ENCODE peak calls at places on chromosomes 3 and 15, in seven cellular contexts. H is pancreas, Y is body of pancreas, Z is neural progenitor cell, X is tibial artery, R is fibroblast of lung, L is A549. Q is an unnamed sample. For H3K4me1, the result is how much of the 10 kb centered on the place peaks cover.

GRCh38 chr3:6781103-6781502 is 79.8 kb upstream of the GRM7 start:
- DNase-seq in H (no peak), Y (no peak), Z (no peak), X (no peak), R (peak), L (no peak), Q (no peak)

GRCh38 chr15:46502668-46503067 is 867.8 kb downstream of the SQOR start:
- DNase-seq in H (no peak), Y (no peak), Z (peak), X (no peak), R (no peak), L (no peak), Q (no peak)

GRCh38 chr3:142987080-142987700 is 14.2 kb upstream of the U2SURP start:
- DNase-seq in H (no peak), Y (no peak), Z (peak), X (no peak), R (peak), L (peak), Q (peak)

GRCh38 chr15:49308686-49309085 is 114.4 kb upstream of the FGF7 start:
- DNase-seq in H (no peak), Y (no peak), Z (no peak), X (no peak), R (no peak), L (no peak), Q (no peak)

GRCh38 chr15:58498821-58499580 is 67.2 kb downstream of the LIPC start:
- DNase-seq in H (no peak), Y (no peak), Z (peak), X (no peak), R (peak), L (peak), Q (no peak)

GRCh38 chr3:31503456-31503855 is 29.3 kb upstream of the STT3B start:
- DNase-seq in H (no peak), Y (no peak), Z (no peak), X (no peak), R (no peak), L (no peak), Q (no peak)

GRCh38 chr3:186281172-186281571 is 80.9 kb downstream of the DGKG start:
- DNase-seq in H (no peak), Y (no peak), Z (no peak), X (no peak), R (peak), L (peak), Q (no peak)

GRCh38 chr3:43155016-43155415 is 49.1 kb upstream of the POMGNT2 start:
- DNase-seq in H (no peak), Y (no peak), Z (no peak), X (no peak), R (no peak), L (no peak), Q (no peak)

GRCh38 chr15:47411733-47412530 is 305.4 kb upstream of the SEMA6D start:
- DNase-seq in H (no peak), Y (no peak), Z (no peak), X (no peak), R (peak), L (no peak), Q (no peak)

GRCh38 chr15:90362936-90363212 is 10.8 kb downstream of the ZNF774 start:
- DNase-seq in H (no peak), Y (no peak), Z (no peak), X (no peak), R (peak), L (no peak), Q (no peak)

GRCh38 chr3:89264037-89264560 is 156.7 kb downstream of the EPHA3 start:
- DNase-seq in H (no peak), Y (no peak), Z (peak), X (no peak), R (no peak), L (no peak), Q (no peak)

GRCh38 chr3:70393881-70394612 is 81.6 kb upstream of the MDFIC2 start:
- DNase-seq in H (peak), Y (peak), Z (no peak), X (no peak), R (no peak), L (no peak), Q (no peak)

GRCh38 chr3:159795776-159796175 is 192.9 kb upstream of the IL12A start:
- DNase-seq in H (no peak), Y (no peak), Z (no peak), X (no peak), R (peak), L (no peak), Q (no peak)

GRCh38 chr3:30401971-30402370 is 204.4 kb upstream of the TGFBR2 start:
- DNase-seq in H (no peak), Y (no peak), Z (no peak), X (no peak), R (peak), L (no peak), Q (no peak)

GRCh38 chr3:30162579-30162978 is 443.8 kb upstream of the TGFBR2 start:
- DNase-seq in H (no peak), Y (no peak), Z (no peak), X (no peak), R (peak), L (no peak), Q (no peak)

GRCh38 chr3:192899540-192899982 is 18.1 kb downstream of the MB21D2 start:
- DNase-seq in H (no peak), Y (no peak), Z (no peak), X (no peak), R (peak), L (peak), Q (no peak)

GRCh38 chr3:58491506-58492384 is at the start of gene KCTD6:
- DNase-seq in H (peak), Y (peak), Z (peak), X (peak), R (peak), L (peak), Q (peak)

GRCh38 chr15:98071786-98072185 is 111.3 kb downstream of the ARRDC4 start:
- DNase-seq in H (no peak), Y (no peak), Z (no peak), X (no peak), R (no peak), L (no peak), Q (no peak)

GRCh38 chr15:34794590-34795206 is 651 bp downstream of the ACTC1 start:
- DNase-seq in H (no peak), Y (no peak), Z (no peak), X (no peak), R (no peak), L (no peak), Q (no peak)

GRCh38 chr3:32176989-32177701 is 61.3 kb upstream of the CMTM8 start:
- DNase-seq in H (peak), Y (peak), Z (peak), X (no peak), R (peak), L (peak), Q (peak)

GRCh38 chr3:69822501-69822900 is 83.2 kb downstream of the MITF start:
- DNase-seq in H (no peak), Y (no peak), Z (no peak), X (no peak), R (peak), L (no peak), Q (no peak)

DNA sequence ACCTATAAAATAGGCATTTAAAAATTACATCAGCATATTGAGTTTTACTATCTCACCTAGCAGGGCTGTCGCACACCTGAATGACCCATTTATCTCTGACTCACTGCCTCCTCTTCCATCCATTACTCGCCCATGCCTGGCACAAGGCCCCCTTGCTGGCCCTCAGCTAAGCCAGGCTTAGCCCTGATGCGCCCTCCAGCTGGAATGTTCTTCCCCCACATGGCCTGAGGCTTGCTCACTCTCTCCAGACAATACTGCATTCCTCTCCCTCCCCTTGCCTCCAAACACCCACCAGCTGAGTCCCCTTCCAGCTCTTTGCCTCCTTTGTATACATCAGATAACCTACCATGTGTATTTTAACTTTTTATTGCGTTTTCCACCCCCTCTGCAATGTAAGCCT is 7.2 kb downstream of the SH3BP5 start:
- DNase-seq in H (no peak), Y (no peak), Z (peak), X (no peak), R (peak), L (no peak), Q (no peak)
- H3K4me1 ChIP-seq in H (under half), Y (under half), Z (under half), X (under half), R (under half), L (under half), Q (under half)

GRCh38 chr15:39789736-39790135 is 7.1 kb upstream of the FSIP1 start:
- DNase-seq in H (no peak), Y (no peak), Z (no peak), X (no peak), R (no peak), L (no peak), Q (no peak)
- H3K4me1 ChIP-seq in H (under half), Y (under half), Z (under half), X (under half), R (under half), L (under half), Q (under half)

GRCh38 chr3:52532517-52532837 is 1.2 kb downstream of the NT5DC2 start:
- DNase-seq in H (peak), Y (no peak), Z (peak), X (peak), R (peak), L (no peak), Q (no peak)
- H3K4me1 ChIP-seq in H (under half), Y (under half), Z (under half), X (under half), R (under half), L (under half), Q (under half)

DNA sequence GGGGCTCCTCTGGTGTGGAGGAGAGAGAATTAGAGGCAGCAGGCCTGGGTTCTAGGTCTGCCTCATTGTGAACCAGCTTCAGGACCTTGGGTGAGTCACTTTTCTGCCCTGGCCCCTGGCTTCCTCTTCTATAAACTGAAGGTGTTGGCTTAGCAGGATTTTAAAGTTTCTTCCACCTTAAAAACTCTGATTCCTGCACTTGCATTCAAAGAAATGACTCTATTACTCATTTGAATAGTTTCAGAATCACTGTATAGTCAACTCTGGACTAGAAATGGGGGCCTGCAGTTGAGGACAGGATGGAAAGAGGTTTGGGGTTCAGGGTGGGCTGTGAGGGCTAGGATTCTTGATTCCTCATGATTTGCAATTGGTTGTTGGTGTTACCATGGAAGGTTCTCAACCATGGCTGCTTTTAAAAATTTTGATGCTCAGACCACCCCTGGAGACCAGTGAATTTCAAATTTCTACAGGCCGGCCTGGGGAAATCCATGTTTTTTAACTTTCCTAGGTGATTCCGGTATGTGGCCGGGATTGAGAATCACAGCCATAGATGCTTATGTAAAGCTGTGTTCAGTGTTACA is 19.9 kb downstream of the SMAD3 start:
- DNase-seq in H (no peak), Y (no peak), Z (no peak), X (no peak), R (no peak), L (no peak), Q (no peak)
- H3K4me1 ChIP-seq in H (half or more), Y (half or more), Z (half or more), X (under half), R (half or more), L (half or more), Q (under half)

GRCh38 chr15:94237903-94238302 is 6.5 kb downstream of the MCTP2 start:
- DNase-seq in H (no peak), Y (no peak), Z (no peak), X (no peak), R (no peak), L (no peak), Q (no peak)
- H3K4me1 ChIP-seq in H (under half), Y (under half), Z (under half), X (under half), R (under half), L (under half), Q (under half)

GRCh38 chr15:74545061-74545460 is 4.0 kb downstream of the ARID3B start:
- DNase-seq in H (no peak), Y (no peak), Z (no peak), X (no peak), R (no peak), L (no peak), Q (no peak)
- H3K4me1 ChIP-seq in H (under half), Y (under half), Z (under half), X (under half), R (under half), L (under half), Q (under half)

Q was measured in small intestine.